ENCODE peak calls at places on chromosomes 6 and 20, in four cellular contexts. W, H, F and J are unnamed samples.
A peak's percentile ranks its signal among the peaks of the same experiment; 100 is the strongest.

GRCh38 chr6:170040115-170040500 is 250.8 kb downstream of the DLL1 start:
- DNase-seq in W (no peak), H (no peak), F (no peak), J (no peak)

GRCh38 chr20:20603339-20603990 is 109.0 kb downstream of the RALGAPA2 start:
- DNase-seq in W (no peak), H (no peak), F (no peak), J (no peak)

GRCh38 chr6:90285611-90286381 is 10.8 kb downstream of the BACH2 start:
- DNase-seq in W (peak; percentile 77), H (peak; percentile 83), F (peak; percentile 62), J (peak; percentile 85)

GRCh38 chr6:44002591-44003344 is 124.5 kb downstream of the MRPL14 start:
- DNase-seq in W (no peak), H (peak; percentile 75), F (no peak), J (peak; percentile 53)

GRCh38 chr6:25652007-25652515 is at the start of gene SCGN:
- DNase-seq in W (no peak), H (peak; percentile 45), F (no peak), J (peak; percentile 68)

GRCh38 chr6:148406579-148407371 is 64.1 kb downstream of the SASH1 start:
- DNase-seq in W (no peak), H (no peak), F (no peak), J (no peak)

GRCh38 chr6:81612136-81612535 is 140.3 kb downstream of the TENT5A start:
- DNase-seq in W (no peak), H (no peak), F (no peak), J (no peak)

GRCh38 chr6:33418690-33419291 is 884 bp upstream of the CUTA start:
- DNase-seq in W (no peak), H (no peak), F (no peak), J (no peak)

GRCh38 chr20:36493801-36494114 is 47.6 kb upstream of the MYL9 start:
- DNase-seq in W (peak; percentile 45), H (peak; percentile 70), F (no peak), J (peak; percentile 86)

GRCh38 chr6:1614767-1615650 is 5.3 kb downstream of the FOXC1 start:
- DNase-seq in W (no peak), H (no peak), F (no peak), J (no peak)

GRCh38 chr6:110529355-110529754 is 52.9 kb upstream of the SLC22A16 start:
- DNase-seq in W (no peak), H (no peak), F (no peak), J (no peak)

GRCh38 chr6:51569594-51569993 is 517.8 kb downstream of the PKHD1 start:
- DNase-seq in W (no peak), H (no peak), F (no peak), J (no peak)

GRCh38 chr6:135036731-135037420 is 17.7 kb downstream of the HBS1L start:
- DNase-seq in W (no peak), H (no peak), F (no peak), J (no peak)

GRCh38 chr6:12543953-12544352 is 172.6 kb upstream of the PHACTR1 start:
- DNase-seq in W (no peak), H (no peak), F (no peak), J (no peak)

GRCh38 chr6:52284131-52284459 is 447 bp downstream of the MCM3 start:
- DNase-seq in W (no peak), H (no peak), F (no peak), J (no peak)

GRCh38 chr6:43846556-43846955 is 76.5 kb downstream of the VEGFA start:
- DNase-seq in W (no peak), H (no peak), F (no peak), J (no peak)

GRCh38 chr20:48722002-48722731 is 105.6 kb downstream of the PREX1 start:
- DNase-seq in W (no peak), H (no peak), F (peak; percentile 36), J (no peak)

GRCh38 chr6:35844290-35844689 is 39.1 kb downstream of the LHFPL5 start:
- DNase-seq in W (no peak), H (no peak), F (no peak), J (no peak)

GRCh38 chr6:106702451-106703110 is 73.2 kb downstream of the QRSL1 start:
- DNase-seq in W (no peak), H (no peak), F (no peak), J (no peak)

GRCh38 chr6:70469965-70470364 is 56.7 kb downstream of the FAM135A start:
- DNase-seq in W (no peak), H (no peak), F (no peak), J (no peak)

GRCh38 chr20:8305449-8305978 is 173.4 kb downstream of the PLCB1 start:
- DNase-seq in W (no peak), H (peak; percentile 51), F (no peak), J (peak; percentile 17)

GRCh38 chr6:43078651-43079050 is 2.5 kb downstream of the PTK7 start:
- DNase-seq in W (no peak), H (no peak), F (no peak), J (no peak)

GRCh38 chr6:15974817-15975216 is 154.1 kb upstream of the MYLIP start:
- DNase-seq in W (no peak), H (no peak), F (no peak), J (no peak)

GRCh38 chr6:75171151-75171550 is 34.7 kb downstream of the COL12A1 start:
- DNase-seq in W (no peak), H (no peak), F (no peak), J (no peak)

GRCh38 chr6:140581601-140582000 is 1207.2 kb upstream of the CITED2 start:
- DNase-seq in W (no peak), H (no peak), F (no peak), J (no peak)